ENCODE peak calls at places on chromosomes 13 and 19, in six cellular contexts. One of them, this sample, is unnamed.

GRCh38 chr13:31965361-31966066 is 66.1 kb upstream of the FRY start:
- DNase-seq in H9: no peak
- DNase-seq in neuronal stem cell: no peak
- DNase-seq in IMR-90: peak
- DNase-seq in H1: no peak
- DNase-seq in trophoblast cell: peak
- DNase-seq in this sample: peak

GRCh38 chr13:40269086-40269485 is 397.4 kb downstream of the FOXO1 start:
- DNase-seq in H9: no peak
- DNase-seq in neuronal stem cell: no peak
- DNase-seq in IMR-90: no peak
- DNase-seq in H1: no peak
- DNase-seq in trophoblast cell: peak
- DNase-seq in this sample: peak

GRCh38 chr19:34282611-34283519 is 28.5 kb downstream of the GARRE1 start:
- DNase-seq in H9: no peak
- DNase-seq in neuronal stem cell: no peak
- DNase-seq in IMR-90: no peak
- DNase-seq in H1: no peak
- DNase-seq in trophoblast cell: no peak
- DNase-seq in this sample: no peak

GRCh38 chr13:30739646-30740642 is 4.6 kb downstream of the ALOX5AP start:
- DNase-seq in H9: no peak
- DNase-seq in neuronal stem cell: no peak
- DNase-seq in IMR-90: peak
- DNase-seq in H1: no peak
- DNase-seq in trophoblast cell: peak
- DNase-seq in this sample: peak

GRCh38 chr13:41137241-41137640 is 4.6 kb upstream of the KBTBD6 start:
- DNase-seq in H9: no peak
- DNase-seq in neuronal stem cell: no peak
- DNase-seq in IMR-90: peak
- DNase-seq in H1: no peak
- DNase-seq in trophoblast cell: peak
- DNase-seq in this sample: no peak

GRCh38 chr19:58543826-58544590 is at the start of gene TRIM28:
- DNase-seq in H9: peak
- DNase-seq in neuronal stem cell: peak
- DNase-seq in IMR-90: peak
- DNase-seq in H1: peak
- DNase-seq in trophoblast cell: peak
- DNase-seq in this sample: peak

GRCh38 chr19:54707932-54708331 is 16.3 kb upstream of the KIR3DL3 start:
- DNase-seq in H9: no peak
- DNase-seq in neuronal stem cell: no peak
- DNase-seq in IMR-90: no peak
- DNase-seq in H1: no peak
- DNase-seq in trophoblast cell: no peak
- DNase-seq in this sample: no peak

GRCh38 chr19:45779231-45780145 is 2.8 kb downstream of the DMPK start:
- DNase-seq in H9: peak
- DNase-seq in neuronal stem cell: peak
- DNase-seq in IMR-90: no peak
- DNase-seq in H1: peak
- DNase-seq in trophoblast cell: peak
- DNase-seq in this sample: peak

GRCh38 chr19:29517412-29517811 is 8.4 kb upstream of the VSTM2B start:
- DNase-seq in H9: no peak
- DNase-seq in neuronal stem cell: no peak
- DNase-seq in IMR-90: no peak
- DNase-seq in H1: no peak
- DNase-seq in trophoblast cell: no peak
- DNase-seq in this sample: no peak

GRCh38 chr19:35265126-35265995 is 3.4 kb upstream of the USF2 start:
- DNase-seq in H9: peak
- DNase-seq in neuronal stem cell: no peak
- DNase-seq in IMR-90: no peak
- DNase-seq in H1: no peak
- DNase-seq in trophoblast cell: no peak
- DNase-seq in this sample: no peak

GRCh38 chr13:41500501-41500900 is 43.2 kb downstream of the RGCC start:
- DNase-seq in H9: no peak
- DNase-seq in neuronal stem cell: no peak
- DNase-seq in IMR-90: no peak
- DNase-seq in H1: no peak
- DNase-seq in trophoblast cell: no peak
- DNase-seq in this sample: no peak

GRCh38 chr19:55256562-55257460 is 2.0 kb downstream of the PPP6R1 start:
- DNase-seq in H9: no peak
- DNase-seq in neuronal stem cell: no peak
- DNase-seq in IMR-90: no peak
- DNase-seq in H1: no peak
- DNase-seq in trophoblast cell: no peak
- DNase-seq in this sample: peak

GRCh38 chr13:73428706-73429105 is 369.9 kb downstream of the KLF5 start:
- DNase-seq in H9: no peak
- DNase-seq in neuronal stem cell: no peak
- DNase-seq in IMR-90: no peak
- DNase-seq in H1: no peak
- DNase-seq in trophoblast cell: peak
- DNase-seq in this sample: no peak

GRCh38 chr19:40807147-40808020 is 8.4 kb downstream of the EGLN2 start:
- DNase-seq in H9: peak
- DNase-seq in neuronal stem cell: no peak
- DNase-seq in IMR-90: no peak
- DNase-seq in H1: peak
- DNase-seq in trophoblast cell: peak
- DNase-seq in this sample: no peak

GRCh38 chr13:33017410-33017929 is 1.2 kb downstream of the KL start:
- DNase-seq in H9: peak
- DNase-seq in neuronal stem cell: no peak
- DNase-seq in IMR-90: peak
- DNase-seq in H1: no peak
- DNase-seq in trophoblast cell: peak
- DNase-seq in this sample: peak

GRCh38 chr19:13899912-13900584 is 5.9 kb downstream of the BRME1 start:
- DNase-seq in H9: no peak
- DNase-seq in neuronal stem cell: no peak
- DNase-seq in IMR-90: peak
- DNase-seq in H1: no peak
- DNase-seq in trophoblast cell: no peak
- DNase-seq in this sample: peak

GRCh38 chr19:16377521-16377920 is 52.9 kb downstream of the KLF2 start:
- DNase-seq in H9: peak
- DNase-seq in neuronal stem cell: no peak
- DNase-seq in IMR-90: no peak
- DNase-seq in H1: no peak
- DNase-seq in trophoblast cell: no peak
- DNase-seq in this sample: no peak

GRCh38 chr19:38195237-38195636 is 28.8 kb downstream of the DPF1 start:
- DNase-seq in H9: no peak
- DNase-seq in neuronal stem cell: no peak
- DNase-seq in IMR-90: no peak
- DNase-seq in H1: no peak
- DNase-seq in trophoblast cell: no peak
- DNase-seq in this sample: no peak

GRCh38 chr19:38191747-38192146 is 32.3 kb downstream of the DPF1 start:
- DNase-seq in H9: no peak
- DNase-seq in neuronal stem cell: no peak
- DNase-seq in IMR-90: no peak
- DNase-seq in H1: no peak
- DNase-seq in trophoblast cell: no peak
- DNase-seq in this sample: no peak

GRCh38 chr19:38193445-38193844 is 30.6 kb downstream of the DPF1 start:
- DNase-seq in H9: no peak
- DNase-seq in neuronal stem cell: no peak
- DNase-seq in IMR-90: no peak
- DNase-seq in H1: no peak
- DNase-seq in trophoblast cell: no peak
- DNase-seq in this sample: no peak

GRCh38 chr19:38196245-38196837 is 27.7 kb downstream of the DPF1 start:
- DNase-seq in H9: no peak
- DNase-seq in neuronal stem cell: no peak
- DNase-seq in IMR-90: no peak
- DNase-seq in H1: no peak
- DNase-seq in trophoblast cell: no peak
- DNase-seq in this sample: no peak

DNA sequence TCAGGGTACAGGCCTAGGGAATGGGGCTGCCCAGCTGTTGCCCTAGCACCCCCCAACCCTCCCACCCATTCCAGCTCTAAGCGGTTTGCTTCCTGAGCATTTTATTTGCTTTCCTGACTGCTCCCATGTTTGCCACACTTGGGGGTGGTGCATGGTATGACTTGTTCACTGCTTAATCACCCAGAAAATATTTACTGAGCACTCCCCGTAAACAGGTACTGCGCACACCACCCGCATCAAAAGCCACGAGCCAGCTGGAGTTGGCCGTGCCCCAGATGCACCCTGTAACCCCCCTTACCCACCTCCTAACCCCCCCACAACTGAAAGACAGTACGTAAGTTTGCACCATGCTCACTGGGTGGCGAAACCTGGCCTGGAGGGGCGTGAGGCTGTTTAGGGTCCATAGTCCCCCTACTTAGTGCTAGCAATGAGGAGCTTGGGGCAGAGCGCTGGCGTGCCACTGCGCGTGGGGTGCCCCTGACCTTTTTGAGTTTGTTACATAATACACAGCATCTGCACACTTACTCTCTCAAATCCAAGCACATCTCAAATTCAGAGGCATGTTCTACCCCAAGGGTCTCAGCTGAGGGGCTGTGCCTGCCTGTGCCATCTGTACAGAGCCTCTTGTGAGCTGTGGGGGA is 29.8 kb downstream of the DPF1 start:
- DNase-seq in H9: no peak
- DNase-seq in neuronal stem cell: no peak
- DNase-seq in IMR-90: no peak
- DNase-seq in H1: no peak
- DNase-seq in trophoblast cell: no peak
- DNase-seq in this sample: no peak
- H4K91ac ChIP-seq in H9: no peak
- H4K91ac ChIP-seq in neuronal stem cell: no peak
- H4K91ac ChIP-seq in IMR-90: no peak
- H4K91ac ChIP-seq in H1: no peak
- H4K91ac ChIP-seq in trophoblast cell: no peak
- H4K91ac ChIP-seq in this sample: no peak

GRCh38 chr19:2497186-2497585 is 21.3 kb downstream of the GADD45B start:
- DNase-seq in H9: no peak
- DNase-seq in neuronal stem cell: no peak
- DNase-seq in IMR-90: no peak
- DNase-seq in H1: no peak
- DNase-seq in trophoblast cell: peak
- DNase-seq in this sample: no peak
- H3K4ac ChIP-seq in H9: no peak
- H3K4ac ChIP-seq in neuronal stem cell: no peak
- H3K4ac ChIP-seq in IMR-90: peak
- H3K4ac ChIP-seq in H1: no peak
- H3K4ac ChIP-seq in trophoblast cell: no peak
- H3K4ac ChIP-seq in this sample: no peak

GRCh38 chr13:67145950-67146349 is 84.2 kb downstream of the PCDH9 start:
- DNase-seq in H9: no peak
- DNase-seq in neuronal stem cell: no peak
- DNase-seq in IMR-90: no peak
- DNase-seq in H1: no peak
- DNase-seq in trophoblast cell: no peak
- DNase-seq in this sample: no peak

GRCh38 chr13:67146523-67147130 is 83.5 kb downstream of the PCDH9 start:
- DNase-seq in H9: no peak
- DNase-seq in neuronal stem cell: no peak
- DNase-seq in IMR-90: no peak
- DNase-seq in H1: no peak
- DNase-seq in trophoblast cell: no peak
- DNase-seq in this sample: peak

GRCh38 chr13:67150608-67151007 is 79.5 kb downstream of the PCDH9 start:
- DNase-seq in H9: no peak
- DNase-seq in neuronal stem cell: no peak
- DNase-seq in IMR-90: no peak
- DNase-seq in H1: no peak
- DNase-seq in trophoblast cell: no peak
- DNase-seq in this sample: no peak

GRCh38 chr13:67148219-67148583 is 81.9 kb downstream of the PCDH9 start:
- DNase-seq in H9: no peak
- DNase-seq in neuronal stem cell: no peak
- DNase-seq in IMR-90: peak
- DNase-seq in H1: no peak
- DNase-seq in trophoblast cell: no peak
- DNase-seq in this sample: peak

GRCh38 chr13:67147257-67148218 is 82.6 kb downstream of the PCDH9 start:
- DNase-seq in H9: no peak
- DNase-seq in neuronal stem cell: no peak
- DNase-seq in IMR-90: peak
- DNase-seq in H1: no peak
- DNase-seq in trophoblast cell: no peak
- DNase-seq in this sample: peak
- H4K91ac ChIP-seq in H9: no peak
- H4K91ac ChIP-seq in neuronal stem cell: no peak
- H4K91ac ChIP-seq in IMR-90: no peak
- H4K91ac ChIP-seq in H1: no peak
- H4K91ac ChIP-seq in trophoblast cell: no peak
- H4K91ac ChIP-seq in this sample: no peak

DNA sequence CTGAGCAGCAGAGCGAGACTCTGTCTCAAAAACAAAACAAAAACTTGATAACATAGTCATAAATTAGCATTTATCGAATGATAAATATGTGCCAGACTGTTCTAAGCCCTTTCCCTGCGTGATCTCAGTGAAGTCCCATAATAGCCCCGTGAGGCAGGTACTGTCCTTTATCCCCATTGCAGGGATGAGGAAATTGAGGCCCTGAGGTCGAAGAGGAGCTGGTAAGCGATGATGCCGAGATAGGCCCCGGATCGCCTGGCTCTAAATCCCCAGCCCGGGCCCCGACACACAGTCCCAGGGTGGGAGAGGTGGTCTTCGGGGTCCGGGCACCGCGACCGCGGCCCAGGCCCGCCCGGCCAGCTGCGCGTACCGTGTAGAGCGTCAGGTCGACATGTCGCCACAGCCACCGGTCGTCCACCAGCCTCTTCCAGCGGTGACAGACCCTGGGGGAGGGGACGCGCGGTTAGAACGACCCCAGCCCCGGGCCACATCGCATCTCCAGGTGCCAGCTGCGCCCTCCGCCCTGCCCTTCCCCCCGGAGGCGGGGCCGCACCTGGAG is 625 bp downstream of the FBXL12 start:
- DNase-seq in H9: no peak
- DNase-seq in neuronal stem cell: no peak
- DNase-seq in IMR-90: no peak
- DNase-seq in H1: no peak
- DNase-seq in trophoblast cell: peak
- DNase-seq in this sample: no peak
- H3K4ac ChIP-seq in H9: no peak
- H3K4ac ChIP-seq in neuronal stem cell: peak
- H3K4ac ChIP-seq in IMR-90: peak
- H3K4ac ChIP-seq in H1: no peak
- H3K4ac ChIP-seq in trophoblast cell: peak
- H3K4ac ChIP-seq in this sample: peak

DNA sequence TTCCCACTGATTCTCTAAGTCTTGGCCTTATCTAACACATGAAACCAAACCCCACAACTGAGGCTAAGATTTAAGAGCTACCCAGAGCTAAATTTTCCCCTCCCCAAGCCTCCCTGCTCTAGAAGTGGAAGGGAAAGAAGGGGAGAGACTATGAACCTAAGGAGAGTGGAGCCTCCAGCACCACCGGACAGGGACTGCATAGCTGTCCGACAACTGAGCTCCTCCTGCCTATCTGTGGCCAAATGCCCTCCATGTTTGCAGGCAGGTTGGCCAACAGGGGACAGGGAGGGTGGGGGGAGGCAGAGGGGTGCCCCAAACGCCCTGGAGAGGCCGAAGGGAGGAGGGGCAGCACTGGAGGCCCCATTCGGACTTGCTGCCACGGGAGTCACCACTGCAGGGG is 6.0 kb upstream of the NAPA start:
- DNase-seq in H9: no peak
- DNase-seq in neuronal stem cell: no peak
- DNase-seq in IMR-90: no peak
- DNase-seq in H1: no peak
- DNase-seq in trophoblast cell: no peak
- DNase-seq in this sample: no peak
- H4K91ac ChIP-seq in H9: no peak
- H4K91ac ChIP-seq in neuronal stem cell: no peak
- H4K91ac ChIP-seq in IMR-90: no peak
- H4K91ac ChIP-seq in H1: no peak
- H4K91ac ChIP-seq in trophoblast cell: no peak
- H4K91ac ChIP-seq in this sample: no peak